ENCODE peak calls at places on chromosomes 16 and 17, in six cellular contexts. One of them, this sample, is unnamed.

GRCh38 chr16:6106061-6106460 is 1008.5 kb upstream of the EEF2KMT start:
- DNase-seq in IMR-90: no peak
- DNase-seq in GM12878: no peak
- DNase-seq in prostate gland: no peak
- DNase-seq in stomach: no peak
- DNase-seq in A549: no peak
- DNase-seq in this sample: no peak

GRCh38 chr17:19728114-19728495 is 11.7 kb upstream of the SLC47A2 start:
- DNase-seq in IMR-90: peak
- DNase-seq in GM12878: no peak
- DNase-seq in prostate gland: peak
- DNase-seq in stomach: peak
- DNase-seq in A549: peak
- DNase-seq in this sample: peak

GRCh38 chr16:27374794-27375499 is 27.0 kb upstream of the IL21R start:
- DNase-seq in IMR-90: peak
- DNase-seq in GM12878: peak
- DNase-seq in prostate gland: peak
- DNase-seq in stomach: peak
- DNase-seq in A549: peak
- DNase-seq in this sample: peak

GRCh38 chr16:89502319-89502843 is 5.8 kb upstream of the SPG7 start:
- DNase-seq in IMR-90: no peak
- DNase-seq in GM12878: no peak
- DNase-seq in prostate gland: peak
- DNase-seq in stomach: peak
- DNase-seq in A549: peak
- DNase-seq in this sample: no peak

GRCh38 chr17:46929413-46929812 is 6.5 kb downstream of the GOSR2 start:
- DNase-seq in IMR-90: peak
- DNase-seq in GM12878: no peak
- DNase-seq in prostate gland: no peak
- DNase-seq in stomach: no peak
- DNase-seq in A549: no peak
- DNase-seq in this sample: no peak

GRCh38 chr16:85211247-85211910 is 99.1 kb upstream of the CIBAR2 start:
- DNase-seq in IMR-90: no peak
- DNase-seq in GM12878: no peak
- DNase-seq in prostate gland: no peak
- DNase-seq in stomach: no peak
- DNase-seq in A549: no peak
- DNase-seq in this sample: peak

GRCh38 chr16:10862432-10862831 is 14.6 kb upstream of the CIITA start:
- DNase-seq in IMR-90: peak
- DNase-seq in GM12878: no peak
- DNase-seq in prostate gland: no peak
- DNase-seq in stomach: peak
- DNase-seq in A549: peak
- DNase-seq in this sample: no peak

GRCh38 chr16:83933885-83934683 is 19.0 kb upstream of the OSGIN1 start:
- DNase-seq in IMR-90: peak
- DNase-seq in GM12878: no peak
- DNase-seq in prostate gland: no peak
- DNase-seq in stomach: no peak
- DNase-seq in A549: no peak
- DNase-seq in this sample: no peak

GRCh38 chr16:17246577-17246885 is 224.2 kb downstream of the XYLT1 start:
- DNase-seq in IMR-90: no peak
- DNase-seq in GM12878: no peak
- DNase-seq in prostate gland: no peak
- DNase-seq in stomach: no peak
- DNase-seq in A549: no peak
- DNase-seq in this sample: no peak

GRCh38 chr17:61416540-61417363 is 17.1 kb downstream of the TBX2 start:
- DNase-seq in IMR-90: peak
- DNase-seq in GM12878: no peak
- DNase-seq in prostate gland: peak
- DNase-seq in stomach: peak
- DNase-seq in A549: peak
- DNase-seq in this sample: peak

GRCh38 chr17:11326492-11326891 is 85.5 kb downstream of the SHISA6 start:
- DNase-seq in IMR-90: no peak
- DNase-seq in GM12878: no peak
- DNase-seq in prostate gland: no peak
- DNase-seq in stomach: no peak
- DNase-seq in A549: no peak
- DNase-seq in this sample: no peak

DNA sequence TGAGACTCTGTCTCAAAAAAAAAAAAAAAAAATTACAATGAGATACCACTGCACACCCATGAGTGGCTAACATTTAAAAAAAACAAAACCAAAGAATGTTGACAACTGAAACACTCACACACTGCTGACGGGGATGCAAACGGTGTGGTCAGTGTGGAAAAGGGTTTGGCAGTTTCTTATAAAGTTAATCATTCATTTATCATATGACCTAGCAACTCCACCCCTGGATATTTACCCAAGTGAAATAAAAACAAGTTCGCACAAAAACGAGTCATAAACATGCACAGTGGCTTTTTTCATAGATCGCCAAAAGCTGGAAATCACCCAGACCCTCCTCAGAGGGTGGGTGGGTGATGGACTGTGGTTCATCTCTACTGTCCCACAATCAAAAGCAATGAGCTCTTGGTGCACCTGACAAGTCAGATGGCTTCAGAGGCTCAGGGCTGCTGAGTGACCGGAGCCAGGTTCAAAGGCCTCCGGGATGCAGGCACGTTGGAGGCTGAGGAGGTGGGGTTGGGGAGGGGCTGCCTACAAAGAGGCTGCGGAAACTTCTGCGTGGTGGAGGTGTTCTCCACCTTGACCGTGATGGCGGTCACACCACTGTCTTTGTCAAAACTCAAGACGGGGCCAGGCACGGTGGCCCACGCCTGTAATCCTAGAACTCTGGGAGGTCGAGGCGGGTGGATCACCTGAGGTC is 14.1 kb downstream of the RAB40B start:
- DNase-seq in IMR-90: no peak
- DNase-seq in GM12878: peak
- DNase-seq in prostate gland: no peak
- DNase-seq in stomach: peak
- DNase-seq in A549: peak
- DNase-seq in this sample: no peak
- TF ChIP-seq POLR2A in IMR-90: no peak
- TF ChIP-seq POLR2A in GM12878: no peak
- TF ChIP-seq POLR2A in prostate gland: no peak
- TF ChIP-seq POLR2A in stomach: no peak
- TF ChIP-seq POLR2A in A549: no peak
- TF ChIP-seq POLR2A in this sample: no peak

DNA sequence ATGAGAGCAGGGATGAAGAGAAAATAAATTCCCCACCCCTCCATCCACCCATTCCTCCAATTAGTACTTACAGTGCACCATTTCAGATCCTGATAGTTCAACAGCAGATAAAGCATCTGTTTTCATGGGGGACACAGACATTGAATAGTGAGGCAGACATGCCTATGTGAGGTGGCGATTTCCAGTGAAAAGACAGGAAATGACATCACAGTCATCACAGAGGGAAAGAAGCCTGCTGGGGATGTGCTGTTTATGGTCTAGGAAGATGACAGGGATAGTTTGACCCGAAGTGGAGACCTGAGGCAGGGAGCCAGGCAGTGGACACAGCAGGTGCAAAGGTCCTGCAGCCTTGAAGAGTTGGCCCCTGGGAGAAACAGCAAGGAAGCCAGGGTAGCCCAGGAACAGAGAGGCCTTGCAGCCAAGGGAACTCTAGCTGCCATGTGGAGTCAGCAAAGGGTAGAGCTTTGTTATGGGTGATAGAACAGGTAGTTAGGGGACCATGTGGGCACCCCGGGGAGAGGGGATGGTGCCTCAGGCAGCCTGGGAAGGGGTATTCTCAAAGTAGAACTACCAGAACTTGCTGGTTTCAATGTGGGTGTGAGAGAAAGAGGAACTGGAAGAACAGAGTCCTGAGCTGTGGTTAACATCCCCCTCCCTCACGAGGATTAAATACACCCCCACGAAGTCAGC is 256.6 kb downstream of the CPPED1 start:
- DNase-seq in IMR-90: peak
- DNase-seq in GM12878: peak
- DNase-seq in prostate gland: no peak
- DNase-seq in stomach: no peak
- DNase-seq in A549: no peak
- DNase-seq in this sample: no peak
- H3K27ac ChIP-seq in IMR-90: no peak
- H3K27ac ChIP-seq in GM12878: peak
- H3K27ac ChIP-seq in prostate gland: no peak
- H3K27ac ChIP-seq in stomach: no peak
- H3K27ac ChIP-seq in A549: no peak
- H3K27ac ChIP-seq in this sample: no peak

GRCh38 chr17:57084802-57085447 is at the start of gene AKAP1:
- DNase-seq in IMR-90: peak
- DNase-seq in GM12878: peak
- DNase-seq in prostate gland: peak
- DNase-seq in stomach: peak
- DNase-seq in A549: peak
- DNase-seq in this sample: peak
- TF ChIP-seq POLR2A in IMR-90: peak
- TF ChIP-seq POLR2A in GM12878: peak
- TF ChIP-seq POLR2A in prostate gland: peak
- TF ChIP-seq POLR2A in stomach: peak
- TF ChIP-seq POLR2A in A549: peak
- TF ChIP-seq POLR2A in this sample: peak

GRCh38 chr17:40122466-40122943 is 734 bp downstream of the MSL1 start:
- DNase-seq in IMR-90: peak
- DNase-seq in GM12878: no peak
- DNase-seq in prostate gland: no peak
- DNase-seq in stomach: no peak
- DNase-seq in A549: peak
- DNase-seq in this sample: peak

GRCh38 chr17:40123811-40124114 is 2.0 kb downstream of the MSL1 start:
- DNase-seq in IMR-90: no peak
- DNase-seq in GM12878: no peak
- DNase-seq in prostate gland: no peak
- DNase-seq in stomach: no peak
- DNase-seq in A549: no peak
- DNase-seq in this sample: no peak

GRCh38 chr17:40121886-40122465 is at the start of gene MSL1:
- DNase-seq in IMR-90: peak
- DNase-seq in GM12878: no peak
- DNase-seq in prostate gland: peak
- DNase-seq in stomach: peak
- DNase-seq in A549: peak
- DNase-seq in this sample: peak

GRCh38 chr17:40122944-40123810 is 1.4 kb downstream of the MSL1 start:
- DNase-seq in IMR-90: peak
- DNase-seq in GM12878: no peak
- DNase-seq in prostate gland: peak
- DNase-seq in stomach: no peak
- DNase-seq in A549: peak
- DNase-seq in this sample: peak

GRCh38 chr17:40124279-40125141 is 2.7 kb downstream of the MSL1 start:
- DNase-seq in IMR-90: peak
- DNase-seq in GM12878: no peak
- DNase-seq in prostate gland: no peak
- DNase-seq in stomach: no peak
- DNase-seq in A549: peak
- DNase-seq in this sample: no peak
- H3K27ac ChIP-seq in IMR-90: peak
- H3K27ac ChIP-seq in GM12878: peak
- H3K27ac ChIP-seq in prostate gland: peak
- H3K27ac ChIP-seq in stomach: peak
- H3K27ac ChIP-seq in A549: peak
- H3K27ac ChIP-seq in this sample: peak

GRCh38 chr17:29176500-29177351 is 3.5 kb downstream of the MYO18A start:
- DNase-seq in IMR-90: peak
- DNase-seq in GM12878: no peak
- DNase-seq in prostate gland: peak
- DNase-seq in stomach: peak
- DNase-seq in A549: peak
- DNase-seq in this sample: peak
- TF ChIP-seq POLR2A in IMR-90: no peak
- TF ChIP-seq POLR2A in GM12878: peak
- TF ChIP-seq POLR2A in prostate gland: peak
- TF ChIP-seq POLR2A in stomach: no peak
- TF ChIP-seq POLR2A in A549: peak
- TF ChIP-seq POLR2A in this sample: peak

DNA sequence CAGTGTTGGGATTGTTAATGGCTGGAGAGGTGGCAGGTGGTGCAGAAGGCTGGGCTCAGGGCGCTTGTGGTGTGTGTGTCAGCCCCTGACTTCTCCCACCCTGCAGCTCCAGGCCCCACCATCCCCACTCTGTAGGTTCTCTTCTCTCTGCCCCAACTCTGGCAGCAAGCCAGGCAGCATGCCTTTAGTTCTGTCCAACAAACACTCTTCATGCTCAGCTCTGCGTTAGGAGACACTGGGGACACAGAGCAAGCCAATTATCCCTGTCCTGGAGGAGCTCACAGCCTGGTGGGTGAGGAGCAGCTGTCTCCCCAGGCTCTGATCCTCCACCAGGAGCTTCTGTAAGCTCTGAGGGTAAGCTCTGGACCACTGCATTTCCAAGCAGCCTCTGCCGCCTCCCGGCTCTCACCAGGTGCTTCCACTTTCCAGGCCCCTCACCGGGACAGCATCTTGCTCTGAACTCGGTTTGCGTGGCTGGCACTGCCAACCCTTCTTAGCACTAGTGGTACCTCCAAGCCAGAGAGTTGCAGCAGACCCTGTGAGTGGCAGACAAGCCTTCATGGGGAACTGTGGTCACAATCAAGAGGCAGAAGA is 34.3 kb upstream of the WSCD1 start:
- DNase-seq in IMR-90: no peak
- DNase-seq in GM12878: no peak
- DNase-seq in prostate gland: no peak
- DNase-seq in stomach: no peak
- DNase-seq in A549: no peak
- DNase-seq in this sample: no peak
- H3K27ac ChIP-seq in IMR-90: no peak
- H3K27ac ChIP-seq in GM12878: no peak
- H3K27ac ChIP-seq in prostate gland: no peak
- H3K27ac ChIP-seq in stomach: no peak
- H3K27ac ChIP-seq in A549: no peak
- H3K27ac ChIP-seq in this sample: no peak

GRCh38 chr16:3143598-3144330 is 8.9 kb downstream of the ZNF213 start:
- DNase-seq in IMR-90: no peak
- DNase-seq in GM12878: no peak
- DNase-seq in prostate gland: no peak
- DNase-seq in stomach: no peak
- DNase-seq in A549: no peak
- DNase-seq in this sample: peak
- TF ChIP-seq POLR2A in IMR-90: no peak
- TF ChIP-seq POLR2A in GM12878: no peak
- TF ChIP-seq POLR2A in prostate gland: no peak
- TF ChIP-seq POLR2A in stomach: no peak
- TF ChIP-seq POLR2A in A549: no peak
- TF ChIP-seq POLR2A in this sample: no peak